ENCODE peak calls at places on chromosomes 7 and 10, in ten cellular contexts. V is activated CD8-positive, alpha-beta T cell treated with anti-CD3 and anti-CD28 coated beads for 36 hours; T is adipocyte; B is RCC 7860; A is stimulated activated naive CD8-positive, alpha-beta T cell treated with anti-CD3 and anti-CD28 coated beads, Interleukin-15, Interleukin-2, amounts not matched to agents 100 U/mL and 50 U/mL, for 24 hours; U is WERI-Rb-1; G is effector memory CD8-positive, alpha-beta T cell; M is GM23248; P is WTC11; Q is neural crest cell. F is an unnamed sample.

GRCh38 chr7:107870427-107871000 is 20.5 kb upstream of the DLD start:
- DNase-seq in U (no peak), B (no peak), A (no peak), Q (no peak), V (no peak), P (no peak), T (no peak), M (no peak), G (no peak), F (no peak)

GRCh38 chr7:115094163-115094562 is 172.3 kb downstream of the MDFIC start:
- DNase-seq in G (no peak), A (no peak), V (no peak), T (no peak), U (no peak), P (no peak), M (peak), Q (no peak), B (no peak), F (no peak)

GRCh38 chr10:59922907-59923306 is 16.6 kb upstream of the CCDC6 start:
- DNase-seq in G (no peak), T (no peak), B (no peak), U (no peak), Q (no peak), P (no peak), A (no peak), V (no peak), M (no peak), F (no peak)

GRCh38 chr10:14603539-14604102 is 171.1 kb downstream of the FAM107B start:
- DNase-seq in Q (peak), T (peak), G (no peak), A (peak), M (peak), P (no peak), B (no peak), V (no peak), U (no peak), F (peak)

GRCh38 chr7:24885305-24885704 is 94.7 kb downstream of the OSBPL3 start:
- DNase-seq in G (no peak), U (peak), T (no peak), A (no peak), V (no peak), B (no peak), P (no peak), M (no peak), Q (no peak), F (no peak)

GRCh38 chr7:154765118-154765517 is 237.8 kb downstream of the PAXIP1 start:
- DNase-seq in T (no peak), U (no peak), M (no peak), P (no peak), G (no peak), Q (no peak), V (no peak), A (no peak), B (no peak), F (no peak)

GRCh38 chr10:98410135-98410743 is 4.7 kb downstream of the PYROXD2 start:
- DNase-seq in U (no peak), P (no peak), V (no peak), Q (no peak), A (no peak), M (no peak), G (no peak), T (no peak), B (no peak), F (no peak)

GRCh38 chr10:96511044-96511945 is 2.4 kb downstream of the TLL2 start:
- DNase-seq in A (peak), B (no peak), M (peak), U (peak), P (peak), Q (peak), T (peak), V (peak), G (no peak), F (peak)

GRCh38 chr10:80520661-80521488 is 16.8 kb upstream of the SH2D4B start:
- DNase-seq in U (no peak), G (no peak), T (no peak), Q (no peak), M (no peak), B (no peak), P (no peak), V (no peak), A (no peak), F (peak)

GRCh38 chr7:81210092-81211064 is 291.5 kb upstream of the SEMA3C start:
- DNase-seq in V (no peak), A (no peak), Q (no peak), B (no peak), U (no peak), T (peak), G (no peak), M (peak), P (no peak), F (no peak)

GRCh38 chr7:41696323-41696916 is 6.5 kb downstream of the INHBA start:
- DNase-seq in P (peak), G (no peak), B (peak), Q (peak), A (peak), U (peak), M (peak), T (peak), V (peak), F (peak)

GRCh38 chr10:103733002-103733419 is 122.4 kb downstream of the SH3PXD2A start:
- DNase-seq in B (no peak), P (no peak), U (peak), G (no peak), V (no peak), A (no peak), Q (no peak), M (no peak), T (no peak), F (no peak)

GRCh38 chr10:109773818-109774440 is 149.4 kb downstream of the XPNPEP1 start:
- DNase-seq in G (no peak), B (peak), T (peak), U (no peak), M (peak), V (no peak), A (no peak), Q (no peak), P (no peak), F (no peak)

GRCh38 chr10:84288151-84288550 is 40.2 kb upstream of the CCSER2 start:
- DNase-seq in Q (no peak), P (no peak), V (no peak), A (no peak), U (no peak), M (no peak), T (no peak), B (no peak), G (no peak), F (no peak)

GRCh38 chr7:153432056-153432455 is 620.1 kb upstream of the DPP6 start:
- DNase-seq in U (no peak), Q (no peak), B (no peak), A (no peak), M (no peak), V (no peak), G (no peak), P (no peak), T (no peak), F (no peak)

GRCh38 chr10:3180361-3180760 is 7.8 kb upstream of the PITRM1 start:
- DNase-seq in G (no peak), P (no peak), Q (no peak), T (no peak), A (no peak), B (no peak), U (no peak), M (no peak), V (no peak), F (no peak)

GRCh38 chr7:133822001-133822641 is 305.0 kb upstream of the LRGUK start:
- DNase-seq in P (no peak), G (no peak), V (no peak), A (no peak), T (no peak), U (no peak), M (peak), Q (no peak), B (no peak), F (no peak)

GRCh38 chr10:1229116-1229515 is 172.9 kb downstream of the WDR37 start:
- DNase-seq in A (no peak), P (peak), M (no peak), T (no peak), Q (no peak), V (no peak), B (no peak), U (no peak), G (no peak), F (no peak)

GRCh38 chr10:88478256-88478655 is 104.9 kb downstream of the RNLS start:
- DNase-seq in B (no peak), A (no peak), T (peak), G (no peak), U (no peak), Q (no peak), V (no peak), P (no peak), M (no peak), F (no peak)

GRCh38 chr10:52542891-52543290 is 228.8 kb downstream of the DKK1 start:
- DNase-seq in V (no peak), A (no peak), P (no peak), T (no peak), Q (no peak), M (peak), G (no peak), B (no peak), U (no peak), F (no peak)

F was measured in glutamatergic neuron.